ENCODE peak calls at places on chromosomes 16 and 17, in six cellular contexts. N, O, W, D, X and Y are unnamed samples.

GRCh38 chr17:41801374-41802062 is 10.2 kb downstream of the P3H4 start:
- DNase-seq in N (peak), O (peak), W (peak), D (peak), X (peak), Y (peak)

GRCh38 chr17:61519754-61520440 is 67.7 kb downstream of the TBX4 start:
- DNase-seq in N (no peak), O (no peak), W (no peak), D (no peak), X (no peak), Y (no peak)

GRCh38 chr17:7063518-7064094 is 16.4 kb downstream of the CLEC10A start:
- DNase-seq in N (no peak), O (no peak), W (no peak), D (no peak), X (no peak), Y (no peak)

GRCh38 chr17:11980813-11981212 is 16.5 kb downstream of the ZNF18 start:
- DNase-seq in N (no peak), O (peak), W (no peak), D (no peak), X (no peak), Y (no peak)

GRCh38 chr17:73724341-73724740 is 80.1 kb upstream of the SDK2 start:
- DNase-seq in N (no peak), O (no peak), W (no peak), D (no peak), X (no peak), Y (no peak)

GRCh38 chr17:32253117-32253611 is 12.5 kb upstream of the RHBDL3 start:
- DNase-seq in N (peak), O (peak), W (peak), D (no peak), X (peak), Y (peak)

GRCh38 chr16:77868478-77868877 is 80.1 kb downstream of the VAT1L start:
- DNase-seq in N (no peak), O (no peak), W (no peak), D (no peak), X (no peak), Y (no peak)

GRCh38 chr17:2063306-2064146 is 8.6 kb downstream of the HIC1 start:
- DNase-seq in N (peak), O (no peak), W (no peak), D (no peak), X (no peak), Y (no peak)

GRCh38 chr17:39095309-39095686 is 56.1 kb downstream of the PLXDC1 start:
- DNase-seq in N (no peak), O (peak), W (no peak), D (no peak), X (no peak), Y (no peak)

GRCh38 chr17:81021531-81022370 is 13.2 kb upstream of the BAIAP2 start:
- DNase-seq in N (no peak), O (no peak), W (no peak), D (no peak), X (no peak), Y (peak)

GRCh38 chr17:48973806-48974205 is 5.4 kb upstream of the GIP start:
- DNase-seq in N (no peak), O (no peak), W (no peak), D (no peak), X (no peak), Y (no peak)

GRCh38 chr17:47776330-47777197 is 43.5 kb downstream of the TBX21 start:
- DNase-seq in N (peak), O (peak), W (peak), D (no peak), X (peak), Y (peak)

GRCh38 chr16:3904875-3905274 is 24.4 kb upstream of the CREBBP start:
- DNase-seq in N (no peak), O (no peak), W (no peak), D (no peak), X (no peak), Y (no peak)

GRCh38 chr16:28261916-28262315 is 30.4 kb upstream of the SBK1 start:
- DNase-seq in N (no peak), O (no peak), W (no peak), D (no peak), X (no peak), Y (no peak)

GRCh38 chr17:46977750-46978488 is 1.1 kb downstream of the RPRML start:
- DNase-seq in N (no peak), O (no peak), W (no peak), D (no peak), X (no peak), Y (no peak)

GRCh38 chr16:9854665-9855064 is 327.6 kb downstream of the GRIN2A start:
- DNase-seq in N (no peak), O (no peak), W (no peak), D (no peak), X (peak), Y (no peak)

GRCh38 chr17:61458491-61459433 is 6.5 kb downstream of the TBX4 start:
- DNase-seq in N (no peak), O (no peak), W (no peak), D (no peak), X (no peak), Y (no peak)

GRCh38 chr17:78144736-78145641 is 1.2 kb upstream of the C17orf99 start:
- DNase-seq in N (no peak), O (no peak), W (no peak), D (no peak), X (peak), Y (no peak)

GRCh38 chr17:79415909-79416308 is 194.9 kb downstream of the RBFOX3 start:
- DNase-seq in N (no peak), O (no peak), W (no peak), D (no peak), X (no peak), Y (no peak)

GRCh38 chr16:4178468-4179010 is 62.3 kb upstream of the ADCY9 start:
- DNase-seq in N (no peak), O (no peak), W (no peak), D (no peak), X (no peak), Y (no peak)

GRCh38 chr16:51490866-51491265 is 339.8 kb upstream of the SALL1 start:
- DNase-seq in N (no peak), O (no peak), W (no peak), D (no peak), X (no peak), Y (no peak)

GRCh38 chr17:3918372-3919122 is 2.3 kb upstream of the P2RX1 start:
- DNase-seq in N (no peak), O (no peak), W (no peak), D (no peak), X (no peak), Y (no peak)

GRCh38 chr17:77887110-77887463 is 71.4 kb upstream of the TNRC6C start:
- DNase-seq in N (no peak), O (no peak), W (no peak), D (no peak), X (no peak), Y (no peak)

GRCh38 chr16:85945424-85945751 is 46.4 kb downstream of the IRF8 start:
- DNase-seq in N (no peak), O (no peak), W (no peak), D (no peak), X (no peak), Y (no peak)

GRCh38 chr16:19252904-19253303 is 32.6 kb upstream of the CLEC19A start:
- DNase-seq in N (no peak), O (no peak), W (no peak), D (no peak), X (no peak), Y (no peak)

GRCh38 chr17:58529275-58529674 is 14.8 kb upstream of the MTMR4 start:
- DNase-seq in N (no peak), O (no peak), W (no peak), D (no peak), X (no peak), Y (no peak)

GRCh38 chr16:68893710-68894705 is 50.7 kb downstream of the TANGO6 start:
- DNase-seq in N (no peak), O (peak), W (peak), D (no peak), X (no peak), Y (no peak)

GRCh38 chr17:18904482-18904881 is 46.6 kb downstream of the PRPSAP2 start:
- DNase-seq in N (no peak), O (no peak), W (no peak), D (no peak), X (no peak), Y (no peak)

GRCh38 chr17:43556292-43556691 is 10.2 kb upstream of the ETV4 start:
- DNase-seq in N (no peak), O (peak), W (no peak), D (no peak), X (peak), Y (no peak)

GRCh38 chr17:77856551-77857305 is 101.8 kb upstream of the TNRC6C start:
- DNase-seq in N (no peak), O (no peak), W (no peak), D (no peak), X (no peak), Y (no peak)

GRCh38 chr16:64437706-64438329 is 684.0 kb downstream of the CDH11 start:
- DNase-seq in N (no peak), O (no peak), W (no peak), D (no peak), X (no peak), Y (no peak)

GRCh38 chr17:545156-545555 is 169.5 kb downstream of the VPS53 start:
- DNase-seq in N (no peak), O (no peak), W (no peak), D (no peak), X (no peak), Y (no peak)

GRCh38 chr17:82912571-82913089 is 72.8 kb upstream of the ZNF750 start:
- DNase-seq in N (no peak), O (no peak), W (no peak), D (no peak), X (no peak), Y (no peak)

GRCh38 chr16:71526111-71526998 is at the start of gene CHST4:
- DNase-seq in N (no peak), O (peak), W (peak), D (no peak), X (peak), Y (peak)

GRCh38 chr16:87461466-87461975 is 31.3 kb downstream of the ZCCHC14 start:
- DNase-seq in N (peak), O (peak), W (peak), D (no peak), X (peak), Y (peak)

GRCh38 chr16:53827741-53828140 is 123.8 kb downstream of the FTO start:
- DNase-seq in N (no peak), O (no peak), W (no peak), D (no peak), X (no peak), Y (no peak)

GRCh38 chr16:3854740-3855139 is 25.8 kb downstream of the CREBBP start:
- DNase-seq in N (no peak), O (no peak), W (no peak), D (no peak), X (no peak), Y (no peak)

GRCh38 chr17:37465058-37465616 is 24.6 kb upstream of the DUSP14 start:
- DNase-seq in N (no peak), O (peak), W (no peak), D (no peak), X (peak), Y (no peak)

GRCh38 chr17:75271955-75272847 is 1.2 kb upstream of the MIF4GD start:
- DNase-seq in N (peak), O (no peak), W (no peak), D (no peak), X (no peak), Y (no peak)

GRCh38 chr17:16419074-16419928 is 3.9 kb downstream of the TRPV2 start:
- DNase-seq in N (no peak), O (peak), W (no peak), D (no peak), X (peak), Y (no peak)